ENCODE peak calls at places on chromosomes 6 and 20, in ten cellular contexts. W, D, F, Y, I, Z, U, E, C and A are unnamed samples.

GRCh38 chr20:41418739-41419293 is 52.2 kb upstream of the EMILIN3 start:
- DNase-seq in Z (no peak), F (no peak), D (no peak), E (no peak), Y (no peak), U (no peak), W (no peak), C (no peak), I (no peak), A (no peak)

GRCh38 chr6:34484899-34485298 is 19.0 kb downstream of the PACSIN1 start:
- DNase-seq in I (no peak), W (no peak), D (no peak), C (no peak), U (no peak), E (no peak), F (no peak), Z (no peak), Y (no peak), A (no peak)

GRCh38 chr20:54474866-54475265 is 527 bp upstream of the DOK5 start:
- DNase-seq in D (no peak), C (no peak), Z (no peak), I (no peak), U (no peak), W (no peak), Y (no peak), E (no peak), F (no peak), A (no peak)

GRCh38 chr20:38787870-38788269 is 17.6 kb upstream of the PPP1R16B start:
- DNase-seq in Z (no peak), W (no peak), Y (no peak), E (no peak), U (no peak), D (no peak), I (no peak), C (no peak), F (no peak), A (no peak)

GRCh38 chr20:20820104-20820503 is 107.7 kb upstream of the RALGAPA2 start:
- DNase-seq in F (no peak), W (peak), C (no peak), E (no peak), Z (no peak), D (peak), U (no peak), I (no peak), Y (no peak), A (peak)

GRCh38 chr6:145561095-145561820 is 174.1 kb downstream of the EPM2A start:
- DNase-seq in F (no peak), U (no peak), I (no peak), E (no peak), Z (no peak), W (no peak), Y (no peak), D (no peak), C (no peak), A (no peak)

GRCh38 chr6:102525336-102525735 is 1131.8 kb downstream of the GRIK2 start:
- DNase-seq in D (no peak), Y (no peak), E (no peak), F (no peak), Z (no peak), I (no peak), W (no peak), U (no peak), C (no peak), A (no peak)

GRCh38 chr20:35311822-35312221 is 19.6 kb upstream of the FAM83C start:
- DNase-seq in F (no peak), W (no peak), Y (no peak), D (no peak), I (no peak), E (no peak), C (no peak), Z (no peak), U (no peak), A (no peak)

GRCh38 chr6:150394886-150395285 is 26.1 kb downstream of the IYD start:
- DNase-seq in E (no peak), F (no peak), I (no peak), D (no peak), Y (no peak), U (no peak), C (no peak), W (no peak), Z (no peak), A (no peak)

GRCh38 chr6:141783595-141783994 is 349.1 kb upstream of the GJE1 start:
- DNase-seq in W (no peak), E (no peak), Y (no peak), Z (no peak), C (no peak), I (no peak), U (no peak), D (no peak), F (peak), A (no peak)

GRCh38 chr6:55319961-55320690 is 7.1 kb upstream of the GFRAL start:
- DNase-seq in E (no peak), F (no peak), U (no peak), Y (no peak), Z (no peak), I (no peak), D (no peak), C (no peak), W (no peak), A (no peak)

GRCh38 chr6:39074486-39074885 is 25.9 kb downstream of the GLP1R start:
- DNase-seq in C (no peak), E (no peak), D (peak), F (no peak), Y (no peak), I (no peak), Z (no peak), W (no peak), U (no peak), A (no peak)

GRCh38 chr6:87151471-87151785 is 3.9 kb upstream of the ZNF292 start:
- DNase-seq in W (no peak), E (no peak), F (no peak), Z (no peak), C (no peak), I (no peak), Y (no peak), U (no peak), D (no peak), A (no peak)
- H3K27ac ChIP-seq in W (no peak), E (peak), F (peak), Z (peak), C (peak), I (peak), Y (peak), U (peak), D (peak), A (peak)

GRCh38 chr6:40355532-40355931 is 231.6 kb downstream of the LRFN2 start:
- DNase-seq in U (no peak), D (no peak), Y (no peak), E (no peak), W (no peak), Z (no peak), I (no peak), F (no peak), C (no peak), A (no peak)
- TF ChIP-seq POLR2A in U (no peak), D (no peak), Y (no peak), E (no peak), W (no peak), Z (no peak), I (no peak), F (no peak), C (no peak), A (no peak)

GRCh38 chr6:42047220-42047590 is 3.1 kb upstream of the TAF8 start:
- DNase-seq in E (no peak), C (no peak), Y (no peak), U (no peak), F (no peak), I (no peak), W (no peak), Z (no peak), D (no peak), A (no peak)

GRCh38 chr6:42050011-42050896 is at the start of gene TAF8:
- DNase-seq in W (peak), F (peak), C (peak), Y (peak), Z (peak), U (peak), E (peak), D (peak), I (peak), A (peak)

GRCh38 chr6:42049116-42049809 is 1.1 kb upstream of the TAF8 start:
- DNase-seq in C (no peak), E (no peak), I (peak), W (no peak), U (no peak), Z (peak), F (peak), Y (no peak), D (no peak), A (no peak)

GRCh38 chr6:42047790-42048405 is 2.4 kb upstream of the TAF8 start:
- DNase-seq in F (no peak), D (no peak), I (peak), Y (no peak), Z (peak), C (no peak), E (no peak), U (no peak), W (no peak), A (peak)

GRCh38 chr6:42050897-42051653 is 751 bp downstream of the TAF8 start:
- DNase-seq in W (no peak), C (no peak), U (no peak), D (no peak), F (no peak), Z (no peak), E (no peak), Y (peak), I (no peak), A (no peak)
- TF ChIP-seq CTCF in W (no peak), C (no peak), U (no peak), D (no peak), F (no peak), Z (no peak), E (no peak), Y (no peak), I (no peak), A (no peak)

DNA sequence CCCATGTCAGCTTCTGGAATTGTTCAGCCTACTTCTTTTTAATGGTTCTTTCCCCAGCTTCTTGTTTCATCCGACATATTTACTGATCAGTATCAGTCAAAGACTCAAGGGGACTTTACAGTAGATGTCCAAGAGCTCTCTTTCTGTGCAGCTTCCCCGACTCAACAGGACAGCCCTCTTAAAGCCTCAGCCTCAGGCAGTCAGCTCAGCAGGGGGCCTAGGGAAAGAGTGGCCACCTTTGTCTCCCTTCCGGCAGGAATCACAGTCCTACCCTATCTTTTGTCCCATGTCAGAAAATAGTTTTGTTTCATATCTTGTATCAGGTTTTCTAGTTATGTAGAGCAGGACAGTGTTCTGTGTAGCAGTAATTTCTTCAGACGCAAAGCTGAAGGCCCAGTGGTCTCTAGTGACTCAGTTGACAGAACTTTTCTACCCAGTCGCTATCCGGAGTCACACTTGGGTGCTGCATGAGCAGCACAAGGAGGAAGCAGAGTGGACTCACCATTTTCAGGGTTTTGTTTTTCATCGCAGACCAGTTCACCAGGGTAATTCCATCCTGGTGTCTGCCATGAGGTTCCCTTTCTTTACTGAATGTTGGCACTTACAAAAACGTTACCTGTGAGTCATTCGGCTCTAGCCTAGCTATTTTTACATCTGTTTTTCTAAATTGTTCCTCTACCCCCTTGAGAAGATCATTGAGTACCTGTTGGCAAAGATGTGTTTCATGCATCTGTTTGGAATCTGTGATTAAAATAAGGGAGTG is 47.7 kb downstream of the SPATA2 start:
- DNase-seq in Y (no peak), E (no peak), Z (no peak), I (no peak), F (no peak), C (no peak), U (no peak), W (no peak), D (no peak), A (no peak)
- H3K27ac ChIP-seq in Y (no peak), E (no peak), Z (no peak), I (no peak), F (no peak), C (no peak), U (no peak), W (no peak), D (no peak), A (no peak)

DNA sequence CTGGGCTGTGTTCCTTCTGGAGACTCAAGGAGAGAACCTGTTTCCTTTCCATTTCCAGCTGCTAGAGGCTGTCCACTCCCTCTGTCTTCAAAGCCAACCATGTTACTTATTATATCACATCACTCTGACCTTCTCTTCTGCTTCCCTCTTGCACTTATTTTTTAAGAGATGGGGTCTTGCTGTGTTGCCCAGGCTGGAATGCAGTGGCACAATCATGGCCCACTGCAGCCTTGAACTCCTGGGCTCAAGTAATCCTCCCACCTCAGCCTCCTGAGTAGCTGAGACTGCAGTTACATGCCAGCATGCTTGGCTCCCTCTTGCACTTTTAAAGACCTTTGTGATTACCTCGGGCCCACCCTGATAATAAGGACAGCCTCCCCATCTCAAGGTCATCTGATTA is 160.0 kb upstream of the DTNBP1 start:
- DNase-seq in D (no peak), W (no peak), F (no peak), C (no peak), E (no peak), Z (no peak), I (no peak), Y (no peak), U (no peak), A (no peak)
- TF ChIP-seq POLR2A in D (no peak), W (no peak), F (no peak), C (no peak), E (no peak), Z (no peak), I (no peak), Y (no peak), U (no peak), A (no peak)

DNA sequence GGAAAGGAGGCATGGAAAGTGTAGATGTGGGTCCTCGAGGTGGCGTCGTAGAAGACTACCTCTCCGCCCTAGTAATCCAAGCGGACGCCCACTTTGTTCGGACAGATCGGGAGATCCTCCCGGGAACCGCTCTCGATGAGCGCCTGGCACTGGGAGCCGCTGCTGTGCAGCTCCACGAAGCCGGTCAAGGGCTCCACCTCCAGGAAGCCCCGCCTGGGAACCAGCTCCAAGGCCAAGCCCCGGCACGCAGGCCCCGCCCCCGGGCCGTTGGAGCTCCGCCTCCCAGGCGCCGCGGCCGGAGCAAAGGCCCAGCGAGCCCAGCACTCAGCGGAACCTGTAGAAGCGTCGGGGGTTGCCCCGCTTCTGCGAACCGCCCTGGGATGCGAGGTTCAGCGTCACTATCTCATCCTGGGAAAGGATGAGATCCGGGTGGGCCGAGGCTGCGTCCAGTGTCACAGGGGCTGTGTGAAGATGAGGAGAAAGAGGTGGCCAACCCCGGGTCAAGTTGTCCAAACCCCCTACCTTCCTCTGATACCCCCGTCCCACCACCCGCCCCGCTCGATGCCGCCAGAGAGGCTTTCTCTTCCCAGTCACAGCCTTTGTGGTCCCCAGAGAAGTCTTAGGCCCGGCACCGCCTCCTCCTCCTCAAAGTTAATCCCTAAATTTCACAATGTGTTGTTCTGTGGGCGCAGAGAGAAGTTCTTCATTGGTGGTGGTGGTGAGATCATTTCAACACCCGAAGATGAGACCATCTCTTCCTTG is 10.8 kb downstream of the TRIM31 start:
- DNase-seq in F (peak), Y (peak), I (peak), U (peak), Z (peak), W (peak), D (peak), C (peak), E (peak), A (peak)
- TF ChIP-seq CTCF in F (no peak), Y (peak), I (no peak), U (no peak), Z (peak), W (no peak), D (no peak), C (no peak), E (no peak), A (no peak)